ENCODE peak calls at places on chromosomes 4 and X, in five cellular contexts. S is IMR-90, G is NCI-H460, O is brain microvascular endothelial cell, C is iris pigment epithelial cell. I is an unnamed sample.
A peak's percentile ranks its signal among the peaks of the same experiment; 100 is the strongest.

GRCh38 chr4:166153539-166153938 is 280.5 kb downstream of the TLL1 start:
- DNase-seq in S (no peak), G (no peak), O (peak; percentile 0), C (no peak), I (no peak)

GRCh38 chr4:164935363-164935762 is 42.1 kb downstream of the TRIM61 start:
- DNase-seq in S (no peak), G (no peak), O (peak; percentile 11), C (no peak), I (no peak)

GRCh38 chr4:25817059-25817681 is 45.6 kb downstream of the SEL1L3 start:
- DNase-seq in S (peak; percentile 86), G (no peak), O (peak; percentile 68), C (peak; percentile 90), I (no peak)

GRCh38 chr4:80361329-80361900 is 25.9 kb downstream of the CFAP299 start:
- DNase-seq in S (peak; percentile 41), G (peak; percentile 27), O (no peak), C (peak; percentile 16), I (no peak)

GRCh38 chrX:78517124-78517523 is 142.0 kb downstream of the RTL3 start:
- DNase-seq in S (no peak), G (no peak), O (peak; percentile 24), C (no peak), I (no peak)

GRCh38 chrX:99857455-99857854 is 552.6 kb downstream of the PCDH19 start:
- DNase-seq in S (no peak), G (no peak), O (no peak), C (no peak), I (no peak)

GRCh38 chrX:38175140-38175539 is 45.5 kb downstream of the SRPX start:
- DNase-seq in S (peak; percentile 28), G (peak; percentile 42), O (peak; percentile 9), C (peak; percentile 31), I (no peak)

GRCh38 chr4:148412460-148412859 is 29.8 kb downstream of the NR3C2 start:
- DNase-seq in S (no peak), G (no peak), O (no peak), C (no peak), I (no peak)

GRCh38 chr4:1759818-1760223 is 33.3 kb upstream of the FGFR3 start:
- DNase-seq in S (no peak), G (no peak), O (no peak), C (no peak), I (no peak)

GRCh38 chr4:8914461-8915171 is 43.0 kb upstream of the HMX1 start:
- DNase-seq in S (no peak), G (no peak), O (no peak), C (no peak), I (no peak)

GRCh38 chr4:106315476-106315967 is 487 bp downstream of the TBCK start:
- DNase-seq in S (peak; percentile 34), G (peak; percentile 12), O (peak; percentile 28), C (peak; percentile 37), I (no peak)

GRCh38 chr4:145375416-145375815 is 106.2 kb upstream of the SMAD1 start:
- DNase-seq in S (no peak), G (no peak), O (no peak), C (no peak), I (no peak)

GRCh38 chrX:32673193-32673592 is 538.2 kb downstream of the DMD start:
- DNase-seq in S (peak; percentile 7), G (no peak), O (peak; percentile 1), C (peak; percentile 9), I (no peak)

GRCh38 chrX:110302975-110303374 is 14.9 kb downstream of the AMMECR1 start:
- DNase-seq in S (no peak), G (no peak), O (no peak), C (no peak), I (no peak)

GRCh38 chr4:26859762-26860156 is 882 bp upstream of the STIM2 start:
- DNase-seq in S (no peak), G (no peak), O (no peak), C (no peak), I (no peak)

GRCh38 chr4:184968784-184969201 is 49.5 kb upstream of the HELT start:
- DNase-seq in S (no peak), G (no peak), O (no peak), C (no peak), I (peak; percentile 43)

GRCh38 chrX:103215037-103215767 is at the start of gene BEX4:
- DNase-seq in S (peak; percentile 41), G (peak; percentile 41), O (peak; percentile 59), C (peak; percentile 64), I (peak; percentile 87)

GRCh38 chrX:55867708-55868107 is 150.2 kb downstream of the RRAGB start:
- DNase-seq in S (no peak), G (no peak), O (no peak), C (no peak), I (no peak)

GRCh38 chrX:23513121-23513520 is 154.2 kb upstream of the PRDX4 start:
- DNase-seq in S (no peak), G (no peak), O (no peak), C (no peak), I (no peak)

GRCh38 chrX:53241558-53241957 is 16.6 kb upstream of the KDM5C start:
- DNase-seq in S (no peak), G (no peak), O (no peak), C (no peak), I (no peak)

GRCh38 chr4:31548823-31549222 is 828.7 kb downstream of the PCDH7 start:
- DNase-seq in S (no peak), G (no peak), O (no peak), C (peak; percentile 3), I (no peak)

GRCh38 chr4:142516686-142517145 is 329.4 kb downstream of the INPP4B start:
- DNase-seq in S (peak; percentile 45), G (no peak), O (no peak), C (peak; percentile 22), I (no peak)

GRCh38 chr4:1241936-1242505 is 6.9 kb downstream of the CTBP1 start:
- DNase-seq in S (no peak), G (no peak), O (no peak), C (no peak), I (peak; percentile 21)

GRCh38 chrX:23386726-23387125 is 52.1 kb downstream of the PTCHD1 start:
- DNase-seq in S (no peak), G (no peak), O (no peak), C (no peak), I (no peak)

GRCh38 chrX:64205441-64205734 is at the start of gene AMER1:
- DNase-seq in S (no peak), G (no peak), O (no peak), C (peak; percentile 63), I (peak; percentile 49)

GRCh38 chrX:33817266-33817665 is 314.8 kb downstream of the FAM47A start:
- DNase-seq in S (no peak), G (no peak), O (no peak), C (no peak), I (no peak)

GRCh38 chrX:53088136-53088974 is 5.6 kb upstream of the KANTR start:
- DNase-seq in S (peak; percentile 78), G (peak; percentile 47), O (peak; percentile 73), C (peak; percentile 87), I (peak; percentile 88)

GRCh38 chr4:101178731-101179130 is 168.6 kb downstream of the PPP3CA start:
- DNase-seq in S (peak; percentile 50), G (no peak), O (peak; percentile 23), C (no peak), I (no peak)

GRCh38 chr4:79295076-79295475 is 30.8 kb downstream of the NAA11 start:
- DNase-seq in S (no peak), G (no peak), O (no peak), C (no peak), I (no peak)

GRCh38 chr4:75653845-75654503 is 19.2 kb downstream of the G3BP2 start:
- DNase-seq in S (peak; percentile 55), G (no peak), O (peak; percentile 15), C (no peak), I (no peak)

GRCh38 chrX:104488811-104489210 is 77.2 kb upstream of the IL1RAPL2 start:
- DNase-seq in S (no peak), G (no peak), O (no peak), C (peak; percentile 1), I (no peak)

GRCh38 chr4:59945277-59945676 is 1254.8 kb upstream of the ADGRL3 start:
- DNase-seq in S (no peak), G (no peak), O (no peak), C (peak; percentile 4), I (no peak)

GRCh38 chrX:119790977-119791436 is 423 bp downstream of the RPL39 start:
- DNase-seq in S (peak; percentile 26), G (peak; percentile 40), O (peak; percentile 16), C (peak; percentile 41), I (no peak)

GRCh38 chr4:183118585-183118984 is 19.5 kb downstream of the WWC2 start:
- DNase-seq in S (peak; percentile 87), G (no peak), O (peak; percentile 91), C (peak; percentile 94), I (no peak)

GRCh38 chr4:92263010-92263409 is 40.8 kb upstream of the GRID2 start:
- DNase-seq in S (no peak), G (no peak), O (no peak), C (no peak), I (no peak)

GRCh38 chrX:41014776-41015175 is 70.5 kb upstream of the USP9X start:
- DNase-seq in S (peak; percentile 45), G (no peak), O (no peak), C (peak; percentile 59), I (no peak)

GRCh38 chrX:141469469-141469868 is 115.1 kb downstream of the SPANXA1 start:
- DNase-seq in S (peak; percentile 8), G (no peak), O (no peak), C (peak; percentile 20), I (no peak)

GRCh38 chrX:121084903-121085611 is 37.6 kb downstream of the GLUD2 start:
- DNase-seq in S (no peak), G (no peak), O (no peak), C (no peak), I (no peak)

GRCh38 chr4:147830987-147831386 is 99.1 kb downstream of the ARHGAP10 start:
- DNase-seq in S (peak; percentile 63), G (no peak), O (peak; percentile 68), C (peak; percentile 84), I (no peak)